ENCODE peak calls at places on chromosomes 3 and 15, in four cellular contexts. T is H1, U is GM12878, K is K562. P is an unnamed sample. For H3K9me3, the result is how much of the 10 kb centered on the place peaks cover.

GRCh38 chr15:66503780-66504562 is 684 bp downstream of the RPL4 start:
- DNase-seq in T (no peak), U (no peak), K (peak), P (no peak)

GRCh38 chr15:81752149-81752942 is 293.5 kb downstream of the MEX3B start:
- DNase-seq in T (peak), U (no peak), K (no peak), P (peak)

GRCh38 chr15:65646486-65646885 is 24.7 kb downstream of the SLC24A1 start:
- DNase-seq in T (no peak), U (no peak), K (no peak), P (peak)

GRCh38 chr3:172132159-172132586 is 92.8 kb downstream of the FNDC3B start:
- DNase-seq in T (no peak), U (peak), K (no peak), P (no peak)

GRCh38 chr15:63991706-63992105 is 54.6 kb downstream of the DAPK2 start:
- DNase-seq in T (no peak), U (no peak), K (no peak), P (no peak)

GRCh38 chr15:70556804-70557203 is 206.6 kb downstream of the UACA start:
- DNase-seq in T (no peak), U (no peak), K (no peak), P (no peak)

GRCh38 chr3:155334897-155335883 is 41.7 kb upstream of the STRIT1 start:
- DNase-seq in T (no peak), U (peak), K (peak), P (no peak)

GRCh38 chr15:40103864-40104271 is 4.8 kb downstream of the BMF start:
- DNase-seq in T (no peak), U (no peak), K (no peak), P (no peak)

GRCh38 chr15:66097151-66098018 is 156.2 kb downstream of the MEGF11 start:
- DNase-seq in T (no peak), U (no peak), K (no peak), P (peak)

GRCh38 chr15:69845159-69845558 is 252.6 kb downstream of the TLE3 start:
- DNase-seq in T (no peak), U (no peak), K (no peak), P (no peak)

GRCh38 chr3:81218023-81218422 is 543.4 kb downstream of the GBE1 start:
- DNase-seq in T (no peak), U (no peak), K (no peak), P (no peak)

GRCh38 chr3:15276028-15276717 is 56.2 kb downstream of the SH3BP5 start:
- DNase-seq in T (no peak), U (no peak), K (no peak), P (no peak)

GRCh38 chr3:155714295-155714718 is 30.6 kb downstream of the PLCH1 start:
- DNase-seq in T (no peak), U (no peak), K (no peak), P (no peak)

GRCh38 chr3:57683286-57683685 is 9.6 kb downstream of the DENND6A start:
- DNase-seq in T (no peak), U (no peak), K (no peak), P (no peak)

GRCh38 chr15:56678562-56678961 is 54.7 kb downstream of the ZNF280D start:
- DNase-seq in T (no peak), U (no peak), K (no peak), P (no peak)

GRCh38 chr15:60315878-60316277 is 81.9 kb downstream of the ANXA2 start:
- DNase-seq in T (no peak), U (no peak), K (no peak), P (no peak)

GRCh38 chr3:148750296-148750695 is 52.6 kb downstream of the AGTR1 start:
- DNase-seq in T (no peak), U (no peak), K (no peak), P (no peak)

GRCh38 chr3:194849166-194849875 is 163.6 kb downstream of the FAM43A start:
- DNase-seq in T (no peak), U (no peak), K (no peak), P (no peak)

GRCh38 chr3:107939621-107940236 is 151.1 kb downstream of the CD47 start:
- DNase-seq in T (no peak), U (no peak), K (no peak), P (no peak)

GRCh38 chr15:57330619-57331018 is 45.7 kb upstream of the CGNL1 start:
- DNase-seq in T (no peak), U (no peak), K (no peak), P (peak)

GRCh38 chr15:62752687-62753517 is 289.6 kb upstream of the TPM1 start:
- DNase-seq in T (no peak), U (no peak), K (no peak), P (peak)

GRCh38 chr3:37147676-37148075 is 26.7 kb downstream of the LRRFIP2 start:
- DNase-seq in T (no peak), U (no peak), K (no peak), P (no peak)

GRCh38 chr15:74954515-74954914 is 2.1 kb downstream of the RPP25 start:
- DNase-seq in T (no peak), U (no peak), K (peak), P (peak)

GRCh38 chr15:25136119-25136518 is 181.3 kb downstream of the SNRPN start:
- DNase-seq in T (no peak), U (no peak), K (peak), P (peak)

GRCh38 chr3:185717121-185717520 is 107.7 kb downstream of the IGF2BP2 start:
- DNase-seq in T (no peak), U (no peak), K (no peak), P (peak)

GRCh38 chr3:75737831-75738493 is 47.4 kb downstream of the ZNF717 start:
- DNase-seq in T (no peak), U (no peak), K (no peak), P (peak)
- H3K9me3 ChIP-seq in T (half or more), U (under half), K (under half), P (half or more)

GRCh38 chr15:84689858-84690257 is 26.1 kb downstream of the SEC11A start:
- DNase-seq in T (no peak), U (no peak), K (no peak), P (no peak)

GRCh38 chr15:84681822-84682221 is 23.8 kb upstream of the NMB start:
- DNase-seq in T (no peak), U (no peak), K (no peak), P (peak)

GRCh38 chr15:84685304-84685703 is 27.3 kb upstream of the NMB start:
- DNase-seq in T (no peak), U (no peak), K (no peak), P (peak)

DNA sequence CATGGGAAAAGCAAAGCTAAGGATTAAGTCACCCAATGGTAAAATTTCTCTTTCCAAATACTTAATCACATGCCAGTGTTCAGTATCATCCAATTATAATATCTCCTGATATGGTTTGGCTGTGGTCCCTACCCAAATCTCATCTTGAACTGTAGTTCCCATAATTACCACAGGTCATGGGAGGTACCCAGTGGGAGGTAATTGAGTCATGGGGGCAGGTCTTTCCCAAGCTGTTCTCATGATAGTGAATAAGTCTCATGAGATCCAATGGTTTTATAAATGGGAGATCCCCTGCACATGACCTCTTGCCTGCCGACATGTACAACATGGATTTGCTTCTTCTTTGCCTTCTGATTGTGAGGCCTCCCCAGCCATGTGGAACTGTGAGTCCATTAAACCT is 26.1 kb upstream of the NMB start:
- DNase-seq in T (no peak), U (no peak), K (no peak), P (peak)
- TF ChIP-seq CEBPB in T (no peak), U (no peak), K (no peak), P (no peak)

DNA sequence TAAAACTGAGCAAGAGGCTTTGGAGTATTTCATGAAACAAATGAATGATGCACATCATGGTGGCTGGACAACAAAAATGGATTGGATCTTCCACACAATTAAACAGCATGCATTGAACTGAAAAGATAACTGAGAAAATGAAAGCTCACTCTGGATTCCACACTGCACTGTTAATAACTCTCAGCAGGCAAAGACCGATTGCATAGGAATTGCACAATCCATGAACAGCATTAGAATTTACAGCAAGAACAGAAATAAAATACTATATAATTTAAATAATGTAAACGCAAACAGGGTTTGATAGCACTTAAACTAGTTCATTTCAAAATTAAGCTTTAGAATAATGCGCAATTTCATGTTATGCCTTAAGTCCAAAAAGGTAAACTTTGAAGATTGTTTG is 16.7 kb downstream of the KCNMB3 start:
- DNase-seq in T (no peak), U (no peak), K (no peak), P (peak)
- TF ChIP-seq CHD1 in T (no peak), U (no peak), K (no peak), P (no peak)

GRCh38 chr15:73153447-73153846 is 101.2 kb downstream of the NEO1 start:
- DNase-seq in T (no peak), U (no peak), K (no peak), P (no peak)
- H3K9me3 ChIP-seq in T (under half), U (under half), K (under half), P (under half)

DNA sequence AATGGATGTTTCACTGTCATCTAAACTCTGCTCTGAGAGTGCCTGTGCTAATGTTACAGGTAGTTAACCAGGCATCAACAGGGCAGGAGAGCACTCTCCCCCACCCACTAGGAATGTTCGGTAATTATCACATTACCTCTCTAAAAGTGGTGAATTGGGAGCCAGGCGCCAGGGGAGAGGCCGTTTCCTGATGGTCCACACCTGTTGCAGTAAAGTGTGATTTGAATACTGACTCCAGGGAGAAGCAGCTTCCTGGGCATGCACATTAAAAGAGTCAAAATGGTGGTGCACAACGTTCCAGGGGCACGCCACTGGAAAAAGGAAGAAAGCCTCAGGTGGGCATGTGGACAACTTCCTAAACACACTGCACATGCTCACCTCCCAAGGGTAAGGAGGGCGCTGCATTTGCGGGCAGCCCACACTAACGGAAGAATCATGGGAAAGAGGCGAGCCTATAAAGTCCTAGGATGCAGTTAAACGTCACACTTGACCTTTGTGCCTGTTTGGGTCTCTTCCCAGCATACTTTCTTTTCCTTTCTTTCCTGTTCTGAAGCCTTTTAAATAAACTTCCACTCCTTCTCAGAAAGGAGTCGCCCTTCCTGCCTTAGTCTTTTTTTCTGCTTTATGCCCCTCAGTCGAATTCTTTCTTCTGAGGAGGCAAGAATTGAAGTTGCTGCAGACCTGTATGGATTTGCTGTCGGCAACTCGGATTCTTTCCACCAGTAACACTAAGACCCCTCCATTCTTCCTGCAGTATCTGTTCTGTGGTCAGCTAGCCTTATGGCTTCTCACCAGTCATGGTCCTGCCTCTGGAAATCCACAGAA is 28.9 kb upstream of the GPD1L start:
- DNase-seq in T (peak), U (no peak), K (peak), P (no peak)
- TF ChIP-seq CEBPB in T (no peak), U (no peak), K (no peak), P (no peak)

GRCh38 chr3:96169111-96169510 is 645.3 kb upstream of the EPHA6 start:
- DNase-seq in T (no peak), U (no peak), K (no peak), P (no peak)
- TF ChIP-seq CHD1 in T (no peak), U (no peak), K (no peak), P (no peak)

GRCh38 chr3:117932441-117932840 is 1102.2 kb downstream of the IGSF11 start:
- DNase-seq in T (no peak), U (no peak), K (no peak), P (no peak)
- H3K9me3 ChIP-seq in T (under half), U (under half), K (under half), P (under half)

DNA sequence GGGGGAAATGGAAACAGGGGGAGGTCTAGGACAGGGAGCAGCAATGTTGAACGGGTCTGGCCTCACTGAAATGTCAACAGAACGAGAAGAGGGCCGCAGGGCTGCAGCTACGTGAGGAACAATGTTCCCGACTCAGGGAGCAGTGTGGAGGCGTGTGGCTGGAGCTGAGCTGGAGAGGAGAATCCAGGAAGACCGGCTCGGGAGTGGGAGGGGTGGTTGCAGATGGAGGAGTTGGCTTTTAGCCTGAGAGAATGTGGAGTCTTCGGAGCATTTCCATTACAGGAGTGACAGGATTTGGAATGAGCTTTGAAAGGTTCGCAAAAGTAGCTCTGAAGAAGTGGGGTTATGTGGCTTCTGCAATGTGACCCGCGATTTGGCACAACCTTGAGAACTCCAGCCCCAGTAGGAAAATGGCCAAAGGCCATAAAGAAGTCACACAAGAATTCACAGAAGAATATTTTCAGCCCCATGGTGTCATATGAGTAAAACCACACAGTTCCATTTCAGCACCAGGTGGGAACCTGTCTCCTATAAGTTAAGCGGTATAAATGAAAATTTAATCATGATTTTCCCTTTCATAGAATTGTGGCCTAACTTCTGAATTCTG is 78.8 kb upstream of the NSMCE3 start:
- DNase-seq in T (no peak), U (no peak), K (no peak), P (no peak)
- TF ChIP-seq CEBPB in T (no peak), U (no peak), K (no peak), P (no peak)

GRCh38 chr3:64167346-64167745 is 57.9 kb downstream of the PRICKLE2 start:
- DNase-seq in T (no peak), U (no peak), K (no peak), P (no peak)

GRCh38 chr3:64163755-64164148 is 61.5 kb downstream of the PRICKLE2 start:
- DNase-seq in T (no peak), U (peak), K (no peak), P (peak)

GRCh38 chr3:64164309-64164708 is 61.0 kb downstream of the PRICKLE2 start:
- DNase-seq in T (no peak), U (no peak), K (no peak), P (no peak)

GRCh38 chr3:64167868-64168267 is 57.4 kb downstream of the PRICKLE2 start:
- DNase-seq in T (no peak), U (no peak), K (no peak), P (no peak)

GRCh38 chr3:64166584-64167155 is 58.6 kb downstream of the PRICKLE2 start:
- DNase-seq in T (no peak), U (no peak), K (no peak), P (no peak)
- TF ChIP-seq CHD1 in T (no peak), U (no peak), K (no peak), P (no peak)